ENCODE peak calls at places on chromosomes 6 and 20, in seven cellular contexts. O is tibial nerve, S is ovary, V is H9, M is hepatocyte, W is WERI-Rb-1, D is LNCaP clone FGC. L is an unnamed sample.

GRCh38 chr6:41504526-41505021 is 41.6 kb upstream of the FOXP4 start:
- DNase-seq in V (no peak), S (peak; percentile 31), W (no peak), O (no peak), M (no peak), D (no peak), L (no peak)

GRCh38 chr6:93242049-93242448 is 177.3 kb downstream of the EPHA7 start:
- DNase-seq in V (no peak), W (no peak), M (no peak), S (no peak), O (no peak), D (no peak), L (no peak)

GRCh38 chr6:94645191-94645590 is 932.1 kb upstream of the MANEA start:
- DNase-seq in V (no peak), D (no peak), S (no peak), M (no peak), O (no peak), W (peak; percentile 62), L (no peak)

GRCh38 chr6:43914272-43915147 is 144.5 kb downstream of the VEGFA start:
- DNase-seq in S (no peak), V (no peak), O (no peak), D (no peak), M (no peak), W (no peak), L (no peak)

GRCh38 chr20:22333885-22334545 is 250.4 kb downstream of the FOXA2 start:
- DNase-seq in D (peak; percentile 18), S (peak; percentile 21), M (peak; percentile 87), W (peak; percentile 43), V (peak; percentile 68), O (peak; percentile 18), L (peak; percentile 72)

GRCh38 chr6:150371356-150371755 is 2.5 kb downstream of the IYD start:
- DNase-seq in W (no peak), D (no peak), V (no peak), M (no peak), O (no peak), S (no peak), L (no peak)

GRCh38 chr6:97305676-97306075 is 22.7 kb upstream of the MMS22L start:
- DNase-seq in V (no peak), S (no peak), D (no peak), M (no peak), W (no peak), O (no peak), L (no peak)

GRCh38 chr20:45445805-45446562 is 23.6 kb upstream of the WFDC2 start:
- DNase-seq in O (no peak), V (peak; percentile 65), M (no peak), S (no peak), D (no peak), W (no peak), L (peak; percentile 85)

GRCh38 chr20:6104493-6105188 is 18.2 kb downstream of the FERMT1 start:
- DNase-seq in S (no peak), D (no peak), M (no peak), V (no peak), O (no peak), W (no peak), L (no peak)

GRCh38 chr20:43458422-43458924 is 777 bp downstream of the SRSF6 start:
- DNase-seq in W (no peak), D (no peak), S (no peak), V (peak; percentile 51), O (no peak), M (no peak), L (no peak)

GRCh38 chr6:16741112-16742016 is 19.9 kb downstream of the ATXN1 start:
- DNase-seq in M (peak; percentile 50), S (no peak), D (no peak), W (no peak), V (no peak), O (no peak), L (no peak)

GRCh38 chr20:20525214-20525613 is 157.3 kb downstream of the INSM1 start:
- DNase-seq in V (no peak), O (no peak), S (no peak), D (no peak), W (no peak), M (no peak), L (no peak)

GRCh38 chr6:37679539-37680476 is 17.9 kb downstream of the MDGA1 start:
- DNase-seq in D (no peak), V (no peak), W (no peak), O (no peak), S (no peak), M (no peak), L (no peak)

GRCh38 chr6:159513074-159513473 is 180.0 kb downstream of the SOD2 start:
- DNase-seq in D (no peak), W (no peak), S (no peak), V (no peak), O (no peak), M (no peak), L (no peak)

GRCh38 chr20:47336013-47336754 is 20.3 kb downstream of the ZMYND8 start:
- DNase-seq in S (peak; percentile 64), W (no peak), M (peak; percentile 51), D (no peak), O (no peak), V (no peak), L (no peak)

GRCh38 chr6:151082079-151082478 is 157.7 kb upstream of the AKAP12 start:
- DNase-seq in W (no peak), O (no peak), V (no peak), M (no peak), D (no peak), S (peak; percentile 6), L (no peak)

GRCh38 chr20:47392015-47392720 is 35.7 kb upstream of the ZMYND8 start:
- DNase-seq in V (no peak), S (no peak), O (no peak), W (no peak), M (no peak), D (no peak), L (no peak)

GRCh38 chr6:41424370-41425058 is 89.1 kb downstream of the NCR2 start:
- DNase-seq in O (peak; percentile 89), D (peak; percentile 18), V (peak; percentile 83), S (peak; percentile 89), M (peak; percentile 89), W (peak; percentile 93), L (peak; percentile 91)

GRCh38 chr20:35311409-35311808 is 19.2 kb upstream of the FAM83C start:
- DNase-seq in W (no peak), M (no peak), D (no peak), V (peak; percentile 49), O (no peak), S (no peak), L (no peak)

GRCh38 chr6:157075549-157076426 is 247.5 kb downstream of the TMEM242 start:
- DNase-seq in S (no peak), V (no peak), W (no peak), O (no peak), M (no peak), D (no peak), L (no peak)

GRCh38 chr6:146359123-146359522 is 184.5 kb upstream of the RAB32 start:
- DNase-seq in O (no peak), D (no peak), M (no peak), S (no peak), V (no peak), W (no peak), L (no peak)

DNA sequence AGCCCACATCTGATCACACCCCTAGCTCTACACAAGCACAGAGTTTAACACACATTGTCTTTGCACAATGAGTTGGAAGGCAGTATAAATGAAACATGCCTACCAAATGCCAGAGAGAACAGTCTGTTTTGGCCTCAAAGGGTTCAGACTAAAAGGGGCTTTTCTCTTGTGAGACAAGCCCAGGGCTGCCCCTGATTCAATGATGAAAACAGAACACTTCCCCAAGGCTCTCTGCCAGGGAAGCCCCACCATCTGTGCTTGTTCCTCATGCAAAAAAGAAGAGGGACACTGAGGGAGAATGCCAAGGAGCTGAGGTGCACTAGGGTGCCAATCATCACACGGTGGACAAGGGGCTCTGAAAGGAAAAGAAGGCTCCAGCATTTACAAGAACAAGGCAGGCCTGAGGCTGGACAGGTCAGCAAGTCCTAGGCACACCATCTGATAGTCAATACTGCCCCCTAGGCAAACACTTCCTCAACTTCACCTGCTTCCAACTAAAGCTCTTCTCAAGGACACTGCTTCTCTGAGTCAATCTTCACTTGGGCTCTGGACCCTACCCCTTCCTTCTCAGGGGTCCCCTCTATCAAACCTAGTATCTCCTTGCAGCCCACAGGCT is 37.5 kb upstream of the SLC4A11 start:
- DNase-seq in S (no peak), W (peak; percentile 54), M (peak; percentile 25), O (no peak), V (peak; percentile 56), D (no peak), L (no peak)
- TF ChIP-seq CTCF in S (no peak), W (peak; percentile 83), M (peak; percentile 16), O (no peak), V (peak; percentile 71), D (peak; percentile 39), L (no peak)

DNA sequence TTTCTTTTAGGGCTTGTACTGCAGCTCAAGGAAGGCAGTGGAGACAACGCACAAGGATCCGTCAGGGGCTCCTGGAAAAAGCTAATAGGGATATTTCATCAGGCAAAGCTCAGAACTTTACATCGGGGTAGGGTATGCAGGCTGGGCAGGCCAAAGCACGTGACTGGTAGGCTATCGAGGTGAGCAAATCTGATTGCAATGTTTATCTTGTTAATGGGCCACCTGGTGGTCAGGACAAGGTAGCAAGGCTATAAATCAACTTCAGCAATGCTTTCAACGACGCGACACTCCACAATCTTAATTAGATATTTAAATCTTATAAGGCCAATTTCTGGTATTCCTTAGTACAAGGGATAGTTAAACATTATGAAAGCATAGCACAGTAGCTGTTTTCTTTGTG is 1302.8 kb upstream of the EYS start:
- DNase-seq in M (peak; percentile 28), V (peak; percentile 59), S (no peak), O (no peak), D (no peak), W (peak; percentile 23), L (no peak)
- TF ChIP-seq CTCF in M (peak; percentile 31), V (peak; percentile 69), S (no peak), O (no peak), D (peak; percentile 53), W (peak; percentile 39), L (peak; percentile 57)

GRCh38 chr6:129469070-129469662 is 240.8 kb downstream of the ARHGAP18 start:
- DNase-seq in S (no peak), D (no peak), V (no peak), W (no peak), M (no peak), O (no peak), L (no peak)
- TF ChIP-seq CTCF in S (no peak), D (no peak), V (no peak), W (no peak), M (no peak), O (peak; percentile 9), L (no peak)

DNA sequence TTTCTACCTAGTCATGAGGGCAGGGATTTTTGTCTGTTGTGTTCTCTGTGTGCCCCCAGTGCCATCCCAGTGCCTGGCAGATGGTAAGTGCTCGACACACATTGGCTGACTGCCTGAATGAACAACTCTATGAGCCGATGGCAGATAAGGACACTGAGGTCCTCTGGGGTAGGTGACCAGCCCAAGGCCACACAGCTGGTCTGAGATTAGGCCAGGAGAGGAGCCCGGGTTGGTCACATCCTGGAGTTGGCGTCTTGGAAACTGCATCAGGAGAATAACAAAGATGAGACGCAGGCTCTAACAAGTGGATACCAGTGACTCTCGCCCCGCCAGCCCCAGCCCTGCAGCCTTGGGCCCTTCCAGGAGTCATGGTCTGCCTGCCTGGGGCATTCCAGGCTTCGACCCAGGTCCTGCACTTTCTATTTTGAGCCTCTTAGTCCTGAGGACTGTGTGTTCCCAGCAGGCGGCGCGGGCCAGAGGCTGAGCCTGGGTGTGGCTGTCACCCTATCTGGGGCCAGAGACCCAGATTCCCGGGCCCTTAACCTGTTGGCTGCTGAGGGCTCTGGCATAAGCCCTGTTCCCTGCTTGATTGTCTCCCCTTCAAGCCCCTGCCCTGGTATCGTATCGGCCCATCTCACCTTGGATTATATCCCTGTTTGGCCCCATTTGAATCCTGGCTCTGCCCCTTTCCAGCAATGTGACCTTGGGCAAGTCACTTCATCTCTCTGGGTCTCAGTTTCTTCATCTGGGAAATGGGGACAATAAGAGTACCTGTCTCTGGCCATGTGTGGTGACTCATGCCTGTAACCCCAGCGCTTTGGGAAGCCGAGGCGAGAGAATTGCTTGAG is 88.3 kb downstream of the CEBPB start:
- DNase-seq in W (peak; percentile 85), S (peak; percentile 79), V (no peak), D (peak; percentile 3), O (peak; percentile 73), M (peak; percentile 61), L (no peak)
- TF ChIP-seq CTCF in W (peak; percentile 64), S (no peak), V (no peak), D (no peak), O (no peak), M (no peak), L (no peak)

L was measured in glutamatergic neuron.